ENCODE peak calls at places on chromosome 11, in eight cellular contexts. P, N, S, E, T, X, M and Q are unnamed samples.

GRCh38 chr11:132862137-132862536 is 670.2 kb downstream of the OPCML start:
- DNase-seq in S (no peak), M (no peak), E (no peak), X (no peak), N (no peak), P (peak; percentile 2), T (no peak), Q (no peak)

GRCh38 chr11:45300715-45301114 is 14.6 kb upstream of the SYT13 start:
- DNase-seq in X (no peak), M (no peak), T (no peak), E (no peak), S (no peak), P (no peak), N (no peak), Q (no peak)

GRCh38 chr11:8018742-8019631 is 31.9 kb downstream of the EIF3F start:
- DNase-seq in S (no peak), N (no peak), P (peak; percentile 91), T (peak; percentile 69), M (peak; percentile 78), X (no peak), E (peak; percentile 77), Q (peak; percentile 37)

GRCh38 chr11:12865871-12866595 is 143.1 kb upstream of the RASSF10 start:
- DNase-seq in T (no peak), E (no peak), X (no peak), P (no peak), S (no peak), N (no peak), M (no peak), Q (no peak)

GRCh38 chr11:60936467-60937143 is 12.3 kb downstream of the TMEM132A start:
- DNase-seq in M (no peak), E (no peak), S (no peak), T (no peak), X (no peak), N (no peak), P (no peak), Q (no peak)

GRCh38 chr11:112005422-112006094 is 19.6 kb upstream of the DLAT start:
- DNase-seq in M (no peak), X (no peak), S (no peak), E (no peak), T (no peak), N (no peak), P (no peak), Q (no peak)

GRCh38 chr11:112511906-112512305 is 251.2 kb upstream of the PLET1 start:
- DNase-seq in E (no peak), N (no peak), M (peak; percentile 31), P (no peak), S (no peak), T (no peak), X (no peak), Q (no peak)

GRCh38 chr11:19432370-19433163 is 191.8 kb upstream of the E2F8 start:
- DNase-seq in P (peak; percentile 92), S (no peak), M (peak; percentile 65), N (no peak), X (peak; percentile 91), E (peak; percentile 53), T (peak; percentile 94), Q (no peak)

GRCh38 chr11:73404048-73404447 is 27.8 kb downstream of the RELT start:
- DNase-seq in P (peak; percentile 70), N (peak; percentile 34), X (no peak), E (peak; percentile 28), T (peak; percentile 40), S (no peak), M (peak; percentile 62), Q (no peak)

GRCh38 chr11:69311767-69312385 is 17.9 kb downstream of the MYEOV start:
- DNase-seq in M (no peak), S (no peak), T (no peak), P (no peak), N (peak; percentile 78), E (no peak), X (no peak), Q (no peak)

GRCh38 chr11:70292863-70293262 is 22.4 kb downstream of the PPFIA1 start:
- DNase-seq in X (no peak), M (no peak), E (no peak), N (no peak), T (no peak), P (no peak), S (no peak), Q (no peak)

GRCh38 chr11:19723572-19724342 is 11.1 kb downstream of the NAV2 start:
- DNase-seq in M (peak; percentile 47), X (no peak), N (no peak), E (peak; percentile 28), P (peak; percentile 70), S (no peak), T (peak; percentile 55), Q (no peak)

GRCh38 chr11:119363874-119364590 is 17.5 kb downstream of the USP2 start:
- DNase-seq in M (peak; percentile 62), S (peak; percentile 12), N (no peak), P (peak; percentile 73), X (no peak), E (no peak), T (no peak), Q (peak; percentile 19)

GRCh38 chr11:116386118-116386699 is 386.6 kb downstream of the BUD13 start:
- DNase-seq in N (no peak), S (no peak), M (no peak), P (no peak), X (no peak), T (no peak), E (no peak), Q (no peak)

GRCh38 chr11:27058456-27058855 is 17.8 kb downstream of the BBOX1 start:
- DNase-seq in E (peak; percentile 77), P (peak; percentile 31), S (no peak), N (no peak), M (peak; percentile 42), X (peak; percentile 14), T (peak; percentile 6), Q (no peak)

GRCh38 chr11:129643031-129643721 is 172.5 kb upstream of the TMEM45B start:
- DNase-seq in S (no peak), X (peak; percentile 68), M (peak; percentile 71), T (peak; percentile 74), P (peak; percentile 86), E (peak; percentile 76), N (no peak), Q (peak; percentile 26)

GRCh38 chr11:66047541-66048365 is 1.2 kb downstream of the GAL3ST3 start:
- DNase-seq in N (no peak), S (no peak), X (no peak), M (peak; percentile 84), T (no peak), P (no peak), E (no peak), Q (no peak)

GRCh38 chr11:67634366-67635230 is 4.9 kb upstream of the NUDT8 start:
- DNase-seq in X (no peak), N (no peak), P (no peak), S (no peak), E (no peak), T (no peak), M (no peak), Q (peak; percentile 60)

GRCh38 chr11:59560290-59560701 is 49.0 kb downstream of the OR4D9 start:
- DNase-seq in S (peak; percentile 67), X (peak; percentile 20), P (peak; percentile 67), E (peak; percentile 55), N (peak; percentile 59), T (peak; percentile 70), M (peak; percentile 90), Q (peak; percentile 52)

GRCh38 chr11:2550606-2550970 is 105.8 kb downstream of the KCNQ1 start:
- DNase-seq in T (no peak), X (no peak), P (no peak), E (no peak), S (no peak), N (no peak), M (no peak), Q (no peak)

GRCh38 chr11:86814775-86815174 is 14.4 kb downstream of the PRSS23 start:
- DNase-seq in X (peak; percentile 82), P (peak; percentile 36), S (no peak), E (peak; percentile 50), N (no peak), M (peak; percentile 56), T (peak; percentile 67), Q (no peak)

GRCh38 chr11:16511807-16512114 is 155.4 kb upstream of the SOX6 start:
- DNase-seq in E (no peak), M (no peak), T (no peak), P (no peak), S (no peak), N (no peak), X (no peak), Q (no peak)

GRCh38 chr11:86692317-86692716 is 19.9 kb upstream of the ME3 start:
- DNase-seq in T (peak; percentile 42), X (no peak), M (peak; percentile 47), S (no peak), E (peak; percentile 26), N (no peak), P (peak; percentile 60), Q (no peak)

GRCh38 chr11:109308551-109308950 is 113.4 kb upstream of the C11orf87 start:
- DNase-seq in N (no peak), S (no peak), E (no peak), X (no peak), P (no peak), T (no peak), M (no peak), Q (no peak)

GRCh38 chr11:35105319-35106063 is 33.5 kb upstream of the CD44 start:
- DNase-seq in T (no peak), E (no peak), X (no peak), S (no peak), M (no peak), N (no peak), P (peak; percentile 58), Q (no peak)

GRCh38 chr11:80584661-80585060 is 1143.8 kb upstream of the TENM4 start:
- DNase-seq in S (no peak), E (no peak), X (no peak), N (no peak), T (no peak), M (no peak), P (no peak), Q (no peak)

GRCh38 chr11:2558861-2559526 is 114.2 kb downstream of the KCNQ1 start:
- DNase-seq in E (no peak), P (no peak), S (no peak), M (no peak), T (no peak), N (no peak), X (no peak), Q (no peak)

GRCh38 chr11:66734215-66734614 is 5.2 kb upstream of the SPTBN2 start:
- DNase-seq in N (no peak), M (no peak), X (no peak), E (no peak), P (no peak), T (no peak), S (no peak), Q (no peak)

GRCh38 chr11:7098235-7098832 is 9.5 kb downstream of the RBMXL2 start:
- DNase-seq in S (peak; percentile 32), T (peak; percentile 46), E (peak; percentile 41), M (peak; percentile 59), N (peak; percentile 69), X (peak; percentile 1), P (peak; percentile 64), Q (peak; percentile 22)

GRCh38 chr11:69370984-69371709 is 77.2 kb downstream of the MYEOV start:
- DNase-seq in N (no peak), S (no peak), P (no peak), T (no peak), X (no peak), M (no peak), E (no peak), Q (no peak)

GRCh38 chr11:72217856-72218745 is 1.5 kb downstream of the FOLR2 start:
- DNase-seq in X (no peak), M (no peak), E (no peak), S (no peak), P (no peak), T (no peak), N (peak; percentile 54), Q (no peak)

GRCh38 chr11:84819561-84819960 is 807.6 kb downstream of the DLG2 start:
- DNase-seq in M (peak; percentile 28), E (no peak), S (no peak), P (no peak), N (no peak), X (no peak), T (no peak), Q (no peak)

GRCh38 chr11:93659841-93660240 is 1.6 kb upstream of the CEP295 start:
- DNase-seq in X (no peak), T (peak; percentile 36), M (peak; percentile 53), E (peak; percentile 33), S (no peak), P (peak; percentile 30), N (no peak), Q (no peak)